ENCODE peak calls at places on chromosomes 3 and 15, in six cellular contexts. One of them, this sample, is unnamed.

GRCh38 chr3:161393310-161393709 is 22.0 kb upstream of the SPTSSB start:
- DNase-seq in anterior cingulate cortex: no peak
- DNase-seq in heart right ventricle: no peak
- DNase-seq in KBM-7: no peak
- DNase-seq in naive B cell: no peak
- DNase-seq in renal cortical epithelial cell: peak; percentile 33
- DNase-seq in this sample: no peak

GRCh38 chr15:51076898-51077564 is 17.7 kb downstream of the TNFAIP8L3 start:
- DNase-seq in anterior cingulate cortex: no peak
- DNase-seq in heart right ventricle: peak; percentile 31
- DNase-seq in KBM-7: no peak
- DNase-seq in naive B cell: no peak
- DNase-seq in renal cortical epithelial cell: peak; percentile 7
- DNase-seq in this sample: no peak

GRCh38 chr3:152069871-152070270 is 196.4 kb downstream of the SUCNR1 start:
- DNase-seq in anterior cingulate cortex: no peak
- DNase-seq in heart right ventricle: no peak
- DNase-seq in KBM-7: no peak
- DNase-seq in naive B cell: no peak
- DNase-seq in renal cortical epithelial cell: no peak
- DNase-seq in this sample: no peak

GRCh38 chr3:48142316-48142870 is 45.8 kb downstream of the CDC25A start:
- DNase-seq in anterior cingulate cortex: no peak
- DNase-seq in heart right ventricle: no peak
- DNase-seq in KBM-7: no peak
- DNase-seq in naive B cell: no peak
- DNase-seq in renal cortical epithelial cell: no peak
- DNase-seq in this sample: no peak

GRCh38 chr3:181933052-181933618 is 221.4 kb downstream of the SOX2 start:
- DNase-seq in anterior cingulate cortex: no peak
- DNase-seq in heart right ventricle: no peak
- DNase-seq in KBM-7: no peak
- DNase-seq in naive B cell: no peak
- DNase-seq in renal cortical epithelial cell: no peak
- DNase-seq in this sample: no peak

GRCh38 chr15:41503669-41504010 is 10.0 kb downstream of the ITPKA start:
- DNase-seq in anterior cingulate cortex: no peak
- DNase-seq in heart right ventricle: no peak
- DNase-seq in KBM-7: no peak
- DNase-seq in naive B cell: no peak
- DNase-seq in renal cortical epithelial cell: no peak
- DNase-seq in this sample: no peak

GRCh38 chr3:79926522-79926921 is 158.7 kb upstream of the ROBO1 start:
- DNase-seq in anterior cingulate cortex: no peak
- DNase-seq in heart right ventricle: no peak
- DNase-seq in KBM-7: no peak
- DNase-seq in naive B cell: no peak
- DNase-seq in renal cortical epithelial cell: no peak
- DNase-seq in this sample: no peak

GRCh38 chr3:71987828-71988227 is 202.9 kb upstream of the PROK2 start:
- DNase-seq in anterior cingulate cortex: no peak
- DNase-seq in heart right ventricle: peak; percentile 9
- DNase-seq in KBM-7: peak; percentile 94
- DNase-seq in naive B cell: no peak
- DNase-seq in renal cortical epithelial cell: no peak
- DNase-seq in this sample: peak; percentile 68

GRCh38 chr15:39315200-39315599 is 265.7 kb upstream of the THBS1 start:
- DNase-seq in anterior cingulate cortex: no peak
- DNase-seq in heart right ventricle: no peak
- DNase-seq in KBM-7: no peak
- DNase-seq in naive B cell: no peak
- DNase-seq in renal cortical epithelial cell: no peak
- DNase-seq in this sample: no peak

GRCh38 chr3:154616298-154616697 is 186.3 kb upstream of the GPR149 start:
- DNase-seq in anterior cingulate cortex: no peak
- DNase-seq in heart right ventricle: no peak
- DNase-seq in KBM-7: no peak
- DNase-seq in naive B cell: no peak
- DNase-seq in renal cortical epithelial cell: no peak
- DNase-seq in this sample: no peak

GRCh38 chr3:196496183-196496582 is 7.4 kb downstream of the RNF168 start:
- DNase-seq in anterior cingulate cortex: no peak
- DNase-seq in heart right ventricle: no peak
- DNase-seq in KBM-7: no peak
- DNase-seq in naive B cell: no peak
- DNase-seq in renal cortical epithelial cell: no peak
- DNase-seq in this sample: no peak

GRCh38 chr15:89657691-89658200 is 2.5 kb upstream of the KIF7 start:
- DNase-seq in anterior cingulate cortex: no peak
- DNase-seq in heart right ventricle: no peak
- DNase-seq in KBM-7: no peak
- DNase-seq in naive B cell: no peak
- DNase-seq in renal cortical epithelial cell: no peak
- DNase-seq in this sample: no peak

GRCh38 chr3:171873561-171873960 is 30.4 kb downstream of the TMEM212 start:
- DNase-seq in anterior cingulate cortex: no peak
- DNase-seq in heart right ventricle: no peak
- DNase-seq in KBM-7: no peak
- DNase-seq in naive B cell: no peak
- DNase-seq in renal cortical epithelial cell: peak; percentile 78
- DNase-seq in this sample: no peak

GRCh38 chr3:96813820-96814580 is 394 bp upstream of the EPHA6 start:
- DNase-seq in anterior cingulate cortex: no peak
- DNase-seq in heart right ventricle: peak; percentile 28
- DNase-seq in KBM-7: peak; percentile 52
- DNase-seq in naive B cell: no peak
- DNase-seq in renal cortical epithelial cell: peak; percentile 19
- DNase-seq in this sample: no peak

GRCh38 chr3:129442947-129443346 is 2.9 kb downstream of the IFT122 start:
- DNase-seq in anterior cingulate cortex: no peak
- DNase-seq in heart right ventricle: no peak
- DNase-seq in KBM-7: no peak
- DNase-seq in naive B cell: no peak
- DNase-seq in renal cortical epithelial cell: no peak
- DNase-seq in this sample: no peak

GRCh38 chr3:135168822-135169221 is 373.8 kb downstream of the EPHB1 start:
- DNase-seq in anterior cingulate cortex: no peak
- DNase-seq in heart right ventricle: no peak
- DNase-seq in KBM-7: no peak
- DNase-seq in naive B cell: no peak
- DNase-seq in renal cortical epithelial cell: no peak
- DNase-seq in this sample: no peak

GRCh38 chr15:88646088-88646405 is 7.2 kb downstream of the ISG20 start:
- DNase-seq in anterior cingulate cortex: no peak
- DNase-seq in heart right ventricle: no peak
- DNase-seq in KBM-7: no peak
- DNase-seq in naive B cell: no peak
- DNase-seq in renal cortical epithelial cell: no peak
- DNase-seq in this sample: no peak

GRCh38 chr15:60917469-60918130 is 311.5 kb downstream of the RORA start:
- DNase-seq in anterior cingulate cortex: no peak
- DNase-seq in heart right ventricle: peak; percentile 60
- DNase-seq in KBM-7: no peak
- DNase-seq in naive B cell: no peak
- DNase-seq in renal cortical epithelial cell: no peak
- DNase-seq in this sample: no peak

GRCh38 chr3:113148307-113148703 is 63.1 kb upstream of the BOC start:
- DNase-seq in anterior cingulate cortex: no peak
- DNase-seq in heart right ventricle: peak; percentile 27
- DNase-seq in KBM-7: no peak
- DNase-seq in naive B cell: no peak
- DNase-seq in renal cortical epithelial cell: no peak
- DNase-seq in this sample: no peak

GRCh38 chr15:74312445-74313007 is 54.9 kb downstream of the CYP11A1 start:
- DNase-seq in anterior cingulate cortex: peak; percentile 38
- DNase-seq in heart right ventricle: no peak
- DNase-seq in KBM-7: no peak
- DNase-seq in naive B cell: no peak
- DNase-seq in renal cortical epithelial cell: no peak
- DNase-seq in this sample: no peak

GRCh38 chr3:193452338-193452737 is 73.8 kb upstream of the ATP13A5 start:
- DNase-seq in anterior cingulate cortex: no peak
- DNase-seq in heart right ventricle: no peak
- DNase-seq in KBM-7: peak; percentile 12
- DNase-seq in naive B cell: no peak
- DNase-seq in renal cortical epithelial cell: peak; percentile 1
- DNase-seq in this sample: no peak

GRCh38 chr3:170132335-170132734 is 49.2 kb downstream of the PHC3 start:
- DNase-seq in anterior cingulate cortex: no peak
- DNase-seq in heart right ventricle: no peak
- DNase-seq in KBM-7: peak; percentile 95
- DNase-seq in naive B cell: no peak
- DNase-seq in renal cortical epithelial cell: no peak
- DNase-seq in this sample: peak; percentile 33

GRCh38 chr15:98405013-98405412 is 243.3 kb upstream of the IGF1R start:
- DNase-seq in anterior cingulate cortex: no peak
- DNase-seq in heart right ventricle: no peak
- DNase-seq in KBM-7: no peak
- DNase-seq in naive B cell: no peak
- DNase-seq in renal cortical epithelial cell: no peak
- DNase-seq in this sample: no peak

GRCh38 chr3:109023656-109024254 is 70.1 kb upstream of the GUCA1C start:
- DNase-seq in anterior cingulate cortex: no peak
- DNase-seq in heart right ventricle: peak; percentile 13
- DNase-seq in KBM-7: peak; percentile 27
- DNase-seq in naive B cell: peak; percentile 27
- DNase-seq in renal cortical epithelial cell: peak; percentile 63
- DNase-seq in this sample: no peak

GRCh38 chr15:64740361-64741170 is 34.8 kb downstream of the RBPMS2 start:
- DNase-seq in anterior cingulate cortex: no peak
- DNase-seq in heart right ventricle: peak; percentile 67
- DNase-seq in KBM-7: peak; percentile 57
- DNase-seq in naive B cell: no peak
- DNase-seq in renal cortical epithelial cell: peak; percentile 31
- DNase-seq in this sample: peak; percentile 9

GRCh38 chr3:99544819-99545281 is 93.5 kb upstream of the COL8A1 start:
- DNase-seq in anterior cingulate cortex: no peak
- DNase-seq in heart right ventricle: peak; percentile 47
- DNase-seq in KBM-7: no peak
- DNase-seq in naive B cell: no peak
- DNase-seq in renal cortical epithelial cell: peak; percentile 79
- DNase-seq in this sample: no peak

GRCh38 chr3:172591876-172592771 is 68.9 kb upstream of the TNFSF10 start:
- DNase-seq in anterior cingulate cortex: no peak
- DNase-seq in heart right ventricle: no peak
- DNase-seq in KBM-7: peak; percentile 71
- DNase-seq in naive B cell: peak; percentile 43
- DNase-seq in renal cortical epithelial cell: peak; percentile 56
- DNase-seq in this sample: peak; percentile 50

GRCh38 chr15:98493966-98494511 is 154.3 kb upstream of the IGF1R start:
- DNase-seq in anterior cingulate cortex: no peak
- DNase-seq in heart right ventricle: no peak
- DNase-seq in KBM-7: no peak
- DNase-seq in naive B cell: no peak
- DNase-seq in renal cortical epithelial cell: no peak
- DNase-seq in this sample: no peak

GRCh38 chr3:183410280-183410679 is 18.1 kb downstream of the MCF2L2 start:
- DNase-seq in anterior cingulate cortex: no peak
- DNase-seq in heart right ventricle: no peak
- DNase-seq in KBM-7: no peak
- DNase-seq in naive B cell: no peak
- DNase-seq in renal cortical epithelial cell: peak; percentile 29
- DNase-seq in this sample: no peak

GRCh38 chr3:193964517-193964880 is 171.4 kb upstream of the HES1 start:
- DNase-seq in anterior cingulate cortex: no peak
- DNase-seq in heart right ventricle: no peak
- DNase-seq in KBM-7: no peak
- DNase-seq in naive B cell: no peak
- DNase-seq in renal cortical epithelial cell: no peak
- DNase-seq in this sample: no peak

GRCh38 chr3:109131276-109131675 is 5.2 kb upstream of the C3orf85 start:
- DNase-seq in anterior cingulate cortex: no peak
- DNase-seq in heart right ventricle: no peak
- DNase-seq in KBM-7: no peak
- DNase-seq in naive B cell: no peak
- DNase-seq in renal cortical epithelial cell: peak; percentile 61
- DNase-seq in this sample: no peak

GRCh38 chr3:126355777-126356372 is 1.3 kb downstream of the KLF15 start:
- DNase-seq in anterior cingulate cortex: peak; percentile 81
- DNase-seq in heart right ventricle: peak; percentile 95
- DNase-seq in KBM-7: no peak
- DNase-seq in naive B cell: peak; percentile 13
- DNase-seq in renal cortical epithelial cell: peak; percentile 59
- DNase-seq in this sample: no peak

GRCh38 chr3:35012210-35012609 is 627.1 kb upstream of the ARPP21 start:
- DNase-seq in anterior cingulate cortex: no peak
- DNase-seq in heart right ventricle: no peak
- DNase-seq in KBM-7: no peak
- DNase-seq in naive B cell: no peak
- DNase-seq in renal cortical epithelial cell: no peak
- DNase-seq in this sample: no peak

GRCh38 chr15:94266000-94266399 is 34.6 kb downstream of the MCTP2 start:
- DNase-seq in anterior cingulate cortex: no peak
- DNase-seq in heart right ventricle: no peak
- DNase-seq in KBM-7: no peak
- DNase-seq in naive B cell: no peak
- DNase-seq in renal cortical epithelial cell: no peak
- DNase-seq in this sample: no peak

GRCh38 chr3:119637679-119638525 is 22.5 kb downstream of the POPDC2 start:
- DNase-seq in anterior cingulate cortex: no peak
- DNase-seq in heart right ventricle: no peak
- DNase-seq in KBM-7: peak; percentile 82
- DNase-seq in naive B cell: no peak
- DNase-seq in renal cortical epithelial cell: peak; percentile 94
- DNase-seq in this sample: peak; percentile 67